ENCODE peak calls at places on chromosomes 11 and 22, in five cellular contexts. W is nephron progenitor cell; U is islet precursor cell; C is GM23338; L is CD4-positive, CD25-positive, alpha-beta regulatory T cell. S is an unnamed sample.

GRCh38 chr11:120209750-120210650 is 832 bp upstream of the OAF start:
- DNase-seq in W (no peak), U (no peak), C (no peak), L (no peak), S (no peak)

GRCh38 chr11:72080326-72081183 is at the start of the genes LRRC51 and NUMA1:
- DNase-seq in W (peak), U (peak), C (peak), L (peak), S (peak)

GRCh38 chr11:30774451-30774850 is 188.3 kb upstream of the MPPED2 start:
- DNase-seq in W (peak), U (no peak), C (peak), L (no peak), S (no peak)

GRCh38 chr11:68521962-68522626 is 61.5 kb downstream of the PPP6R3 start:
- DNase-seq in W (no peak), U (no peak), C (no peak), L (no peak), S (no peak)

GRCh38 chr22:17366830-17367229 is 2.4 kb upstream of the CECR2 start:
- DNase-seq in W (peak), U (peak), C (peak), L (peak), S (no peak)

GRCh38 chr11:70567680-70568503 is 169.6 kb downstream of the CTTN start:
- DNase-seq in W (peak), U (peak), C (peak), L (no peak), S (no peak)

GRCh38 chr11:118910309-118911112 is 15.2 kb downstream of the BCL9L start:
- DNase-seq in W (peak), U (peak), C (peak), L (peak), S (peak)

GRCh38 chr11:58832246-58832645 is 12.3 kb downstream of the GLYATL2 start:
- DNase-seq in W (no peak), U (no peak), C (no peak), L (no peak), S (no peak)

GRCh38 chr11:77144196-77144853 is 16.3 kb downstream of the MYO7A start:
- DNase-seq in W (no peak), U (no peak), C (no peak), L (no peak), S (no peak)

GRCh38 chr11:125272822-125273221 is 108.3 kb downstream of the PKNOX2 start:
- DNase-seq in W (no peak), U (peak), C (no peak), L (no peak), S (no peak)

GRCh38 chr22:46300491-46300890 is 3.8 kb downstream of the GTSE1 start:
- DNase-seq in W (no peak), U (no peak), C (no peak), L (no peak), S (no peak)

GRCh38 chr11:1881442-1882264 is 10.0 kb downstream of the PRR33 start:
- DNase-seq in W (no peak), U (no peak), C (no peak), L (no peak), S (no peak)

GRCh38 chr22:49238181-49239141 is 589.2 kb downstream of the BRD1 start:
- DNase-seq in W (no peak), U (peak), C (no peak), L (no peak), S (no peak)

GRCh38 chr22:46735747-46736608 is 2.1 kb downstream of the CERK start:
- DNase-seq in W (no peak), U (peak), C (peak), L (peak), S (no peak)

GRCh38 chr11:128532571-128533091 is 54.7 kb downstream of the ETS1 start:
- DNase-seq in W (no peak), U (no peak), C (peak), L (no peak), S (no peak)

GRCh38 chr11:2186669-2187266 is 15.2 kb upstream of the TH start:
- DNase-seq in W (peak), U (peak), C (peak), L (peak), S (no peak)

GRCh38 chr11:2752204-2752772 is 52.5 kb upstream of the KCNQ1OT1 start:
- DNase-seq in W (no peak), U (peak), C (no peak), L (no peak), S (no peak)

GRCh38 chr11:102256251-102256650 is 61.0 kb upstream of the BIRC3 start:
- DNase-seq in W (no peak), U (peak), C (no peak), L (no peak), S (no peak)

GRCh38 chr11:119376197-119376847 is 5.2 kb downstream of the USP2 start:
- DNase-seq in W (no peak), U (no peak), C (no peak), L (no peak), S (no peak)

GRCh38 chr22:50209893-50210292 is 9.1 kb downstream of the SELENOO start:
- DNase-seq in W (peak), U (no peak), C (peak), L (peak), S (no peak)

GRCh38 chr11:70210051-70210501 is 7.0 kb downstream of the FADD start:
- DNase-seq in W (no peak), U (no peak), C (no peak), L (no peak), S (peak)

GRCh38 chr22:38352436-38352835 is 35.2 kb upstream of the CSNK1E start:
- DNase-seq in W (no peak), U (no peak), C (no peak), L (no peak), S (no peak)

S was measured in GM04504.